ENCODE peak calls at places on chromosomes 13 and 19, in four cellular contexts. R is SK-N-SH, I is OCI-LY7, H is Karpas-422. O is an unnamed sample.

GRCh38 chr19:512548-513365 is 5.5 kb downstream of the TPGS1 start:
- DNase-seq in R (no peak), I (no peak), H (no peak), O (no peak)

GRCh38 chr13:93522486-93522885 is 295.9 kb downstream of the GPC6 start:
- DNase-seq in R (no peak), I (no peak), H (no peak), O (no peak)

GRCh38 chr13:77002590-77003190 is 10.8 kb downstream of the CLN5 start:
- DNase-seq in R (peak; percentile 30), I (peak; percentile 30), H (peak; percentile 58), O (peak; percentile 53)

GRCh38 chr19:6101991-6102390 is 8.3 kb downstream of the RFX2 start:
- DNase-seq in R (no peak), I (no peak), H (no peak), O (no peak)

GRCh38 chr19:14347999-14348889 is 33.0 kb upstream of the ADGRE5 start:
- DNase-seq in R (peak; percentile 95), I (peak; percentile 71), H (peak; percentile 77), O (peak; percentile 75)

GRCh38 chr19:1942934-1943555 is 2.1 kb downstream of the CSNK1G2 start:
- DNase-seq in R (no peak), I (peak; percentile 37), H (no peak), O (no peak)

GRCh38 chr19:2291185-2291751 is 9.3 kb upstream of the PEAK3 start:
- DNase-seq in R (peak; percentile 84), I (no peak), H (no peak), O (no peak)

GRCh38 chr19:19655641-19656343 is 7.7 kb downstream of the ATP13A1 start:
- DNase-seq in R (peak; percentile 28), I (no peak), H (no peak), O (no peak)

GRCh38 chr19:18437481-18438330 is at the start of gene ISYNA1:
- DNase-seq in R (peak; percentile 94), I (no peak), H (peak; percentile 67), O (peak; percentile 28)

GRCh38 chr13:74850893-74851292 is 631.1 kb downstream of the TBC1D4 start:
- DNase-seq in R (no peak), I (no peak), H (no peak), O (no peak)

GRCh38 chr13:109647046-109647445 is 139.3 kb downstream of the IRS2 start:
- DNase-seq in R (no peak), I (no peak), H (no peak), O (peak; percentile 46)

GRCh38 chr19:5691930-5692784 is 2.1 kb downstream of the RPL36 start:
- DNase-seq in R (peak; percentile 64), I (peak; percentile 32), H (no peak), O (no peak)

GRCh38 chr13:28408235-28408848 is 86.6 kb downstream of the FLT1 start:
- DNase-seq in R (no peak), I (no peak), H (no peak), O (no peak)

GRCh38 chr19:20565321-20566018 is at the start of gene ZNF737:
- DNase-seq in R (peak; percentile 88), I (peak; percentile 98), H (peak; percentile 98), O (peak; percentile 46)

GRCh38 chr19:44305457-44305856 is 632 bp upstream of the ZNF235 start:
- DNase-seq in R (no peak), I (no peak), H (no peak), O (no peak)

GRCh38 chr19:13544423-13544822 is 38.1 kb upstream of the CACNA1A start:
- DNase-seq in R (no peak), I (no peak), H (no peak), O (no peak)

GRCh38 chr13:35879111-35879510 is 252.1 kb downstream of the DCLK1 start:
- DNase-seq in R (no peak), I (no peak), H (no peak), O (no peak)
- H3K9me2 ChIP-seq in R (no peaks in the 10 kb centered on the region), I (no peaks in the 10 kb centered on the region), H (no peaks in the 10 kb centered on the region), O (no peaks in the 10 kb centered on the region)

DNA sequence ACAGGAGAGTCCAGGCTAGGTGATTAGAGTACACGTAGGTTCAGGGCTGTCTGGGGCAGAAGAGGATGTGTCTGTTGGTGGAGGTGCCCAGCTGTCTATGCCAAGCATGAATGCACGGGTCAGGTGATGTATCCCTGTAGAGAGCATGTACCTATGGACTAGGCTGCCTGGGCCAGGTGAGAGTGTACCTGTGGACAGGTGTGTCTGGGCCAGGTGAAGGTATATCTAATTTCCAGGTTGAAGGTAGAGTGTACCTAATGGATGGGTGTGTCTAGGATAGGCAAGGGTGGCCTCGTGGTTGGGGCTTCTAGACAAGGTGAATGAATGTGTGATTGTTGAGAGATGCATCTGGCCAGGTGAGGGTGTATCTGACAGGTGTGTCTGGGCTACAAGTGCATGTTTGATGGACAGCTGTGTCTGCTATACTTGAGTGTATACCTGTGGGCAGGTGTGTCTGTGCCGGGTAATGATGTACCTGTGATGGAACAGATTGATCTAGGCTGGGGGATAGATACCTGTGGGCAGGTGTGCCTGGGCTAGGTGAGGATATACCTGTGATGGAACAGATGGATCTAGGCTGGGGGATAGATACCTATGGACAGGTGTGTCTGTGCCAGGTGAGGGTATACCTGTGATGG is 15.5 kb upstream of the ZNF414 start:
- DNase-seq in R (no peak), I (no peak), H (no peak), O (no peak)
- H3K27ac ChIP-seq in R (no peak overlapping the region), I (no peak overlapping the region), H (no peak overlapping the region), O (no peak overlapping the region)

GRCh38 chr19:42325896-42326771 is 699 bp downstream of the MEGF8 start:
- DNase-seq in R (peak; percentile 62), I (peak; percentile 48), H (peak; percentile 72), O (no peak)
- H3K9me2 ChIP-seq in R (no peaks in the 10 kb centered on the region), I (no peaks in the 10 kb centered on the region), H (no peaks in the 10 kb centered on the region), O (no peaks in the 10 kb centered on the region)

DNA sequence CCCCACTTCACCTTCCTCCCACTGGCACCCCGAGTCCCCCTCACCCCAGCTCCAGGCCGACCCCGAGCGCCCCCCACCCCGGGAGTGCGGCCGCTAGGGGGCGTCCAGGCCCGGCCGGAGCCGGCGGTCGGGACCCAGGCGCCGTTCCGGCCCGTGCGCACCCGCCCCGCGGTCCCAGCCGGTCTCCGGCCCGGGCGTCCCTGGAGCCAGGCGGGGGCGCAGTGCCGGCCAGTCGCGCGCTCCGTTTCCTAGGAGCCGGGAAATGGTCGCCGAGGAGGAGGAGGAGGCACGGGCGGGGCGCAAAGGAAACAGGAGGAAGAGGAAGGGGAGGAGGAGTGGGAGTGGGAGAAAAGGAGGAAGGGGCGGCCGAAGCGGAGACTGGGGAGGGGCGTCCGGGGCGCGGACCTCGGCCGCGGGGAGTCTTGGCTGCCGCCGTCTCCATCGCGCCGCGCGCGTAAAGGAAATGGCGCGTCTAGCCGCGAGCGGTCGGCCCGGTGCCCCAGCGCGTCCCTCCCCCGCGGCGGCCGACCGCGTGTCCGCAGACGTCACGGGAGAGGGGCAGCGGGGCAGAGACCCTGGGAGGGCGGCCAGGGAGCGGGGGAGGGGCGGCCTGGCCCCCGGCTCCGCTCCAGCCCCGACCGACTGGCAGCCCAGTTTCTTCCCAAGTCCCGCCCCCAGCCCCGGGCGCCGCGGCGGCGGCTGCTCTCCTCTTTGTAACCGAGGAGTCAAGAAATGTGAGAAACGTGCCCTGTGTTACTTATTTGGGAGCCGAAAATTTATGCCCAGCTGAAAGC is 1.1 kb upstream of the KCTD15 start:
- DNase-seq in R (peak; percentile 96), I (peak; percentile 89), H (no peak), O (peak; percentile 70)
- H3K27ac ChIP-seq in R (peak overlapping the region; percentile 82), I (peak overlapping the region; percentile 91), H (no peak overlapping the region), O (peak overlapping the region; percentile 80)

GRCh38 chr19:34690372-34690771 is 12.9 kb downstream of the ZNF302 start:
- DNase-seq in R (no peak), I (no peak), H (no peak), O (no peak)
- H3K9me2 ChIP-seq in R (no peaks in the 10 kb centered on the region), I (no peaks in the 10 kb centered on the region), H (no peaks in the 10 kb centered on the region), O (no peaks in the 10 kb centered on the region)

GRCh38 chr19:55676384-55676783 is 1.4 kb downstream of the EPN1 start:
- DNase-seq in R (no peak), I (peak; percentile 34), H (peak; percentile 56), O (peak; percentile 53)

GRCh38 chr19:55674459-55674840 is 576 bp upstream of the EPN1 start:
- DNase-seq in R (no peak), I (no peak), H (no peak), O (no peak)

GRCh38 chr19:55674841-55675660 is at the start of gene EPN1:
- DNase-seq in R (peak; percentile 99), I (peak; percentile 98), H (peak; percentile 100), O (peak; percentile 99)

GRCh38 chr19:55676889-55677505 is 2.0 kb downstream of the EPN1 start:
- DNase-seq in R (no peak), I (no peak), H (peak; percentile 65), O (no peak)

DNA sequence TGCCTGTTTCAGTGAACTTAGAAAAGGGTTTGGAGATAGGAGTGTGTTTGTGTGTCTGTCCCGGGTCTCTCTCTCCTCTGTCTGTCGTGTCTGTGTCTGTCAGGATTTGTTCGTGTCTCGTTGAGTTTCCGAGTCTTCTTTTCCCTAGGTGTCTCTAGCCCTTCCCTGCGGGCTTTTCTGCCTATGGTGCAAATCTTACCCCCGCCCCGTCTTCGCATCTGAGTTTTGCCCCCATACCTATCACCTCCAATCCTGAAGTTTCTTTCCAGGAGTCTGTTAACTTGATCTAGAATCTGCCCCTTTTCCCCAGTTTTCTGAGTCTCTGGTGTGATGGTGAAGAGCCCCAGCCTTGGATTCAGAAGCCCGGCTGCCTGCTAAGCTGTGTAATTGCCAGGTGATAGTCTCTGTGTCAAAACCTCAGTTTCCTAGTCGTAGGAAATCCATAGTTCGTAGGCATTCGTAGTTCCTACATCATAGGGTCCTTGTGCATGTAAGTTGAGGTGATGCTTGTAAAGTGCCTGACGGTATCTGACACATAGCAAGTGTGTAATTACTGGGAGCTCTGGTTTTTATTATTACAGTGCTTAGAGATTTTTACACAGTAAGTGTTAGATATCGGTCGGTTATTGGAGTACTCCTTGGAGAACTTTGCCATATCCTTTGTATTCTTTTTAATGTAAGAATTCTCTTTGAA is 782 bp downstream of the EPN1 start:
- DNase-seq in R (no peak), I (peak; percentile 28), H (peak; percentile 58), O (peak; percentile 15)
- H3K27ac ChIP-seq in R (peak overlapping the region; percentile 84), I (peak overlapping the region; percentile 97), H (peak overlapping the region; percentile 94), O (peak overlapping the region; percentile 21)

GRCh38 chr19:31408460-31409124 is 59.4 kb upstream of the TSHZ3 start:
- DNase-seq in R (no peak), I (no peak), H (no peak), O (peak; percentile 36)
- H3K9me2 ChIP-seq in R (no peaks in the 10 kb centered on the region), I (no peaks in the 10 kb centered on the region), H (no peaks in the 10 kb centered on the region), O (no peaks in the 10 kb centered on the region)